ENCODE peak calls at places on chromosomes 12 and 14, in ten cellular contexts. H, Q, G, M, B, V, X, C, D and K are unnamed samples. For H3K4me1, the result is how much of the 10 kb centered on the place peaks cover.

GRCh38 chr14:51093371-51094281 is 1.3 kb downstream of the TRIM9 start:
- DNase-seq in M (peak), C (no peak), V (peak), B (peak), D (no peak), G (peak), H (peak), Q (no peak), X (peak), K (peak)

GRCh38 chr14:98580131-98580678 is 691.8 kb downstream of the BCL11B start:
- DNase-seq in X (peak), B (no peak), D (no peak), V (no peak), C (no peak), H (no peak), G (no peak), M (no peak), Q (no peak), K (no peak)

GRCh38 chr12:23066095-23066494 is 441.1 kb downstream of the ETNK1 start:
- DNase-seq in H (no peak), V (no peak), C (no peak), Q (no peak), G (no peak), D (no peak), X (no peak), B (no peak), M (no peak), K (no peak)

GRCh38 chr14:76765461-76765931 is 4.2 kb downstream of the VASH1 start:
- DNase-seq in X (no peak), H (peak), B (no peak), Q (no peak), C (no peak), V (peak), G (no peak), D (no peak), M (no peak), K (peak)

GRCh38 chr14:89571502-89571901 is 154.5 kb upstream of the FOXN3 start:
- DNase-seq in B (no peak), D (no peak), C (no peak), X (no peak), V (no peak), Q (no peak), M (no peak), G (no peak), H (no peak), K (no peak)

GRCh38 chr12:89151536-89151935 is 200.8 kb downstream of the DUSP6 start:
- DNase-seq in V (no peak), Q (no peak), H (no peak), B (no peak), M (no peak), D (no peak), C (no peak), X (peak), G (no peak), K (no peak)

GRCh38 chr12:106032141-106032925 is 106.4 kb downstream of the NUAK1 start:
- DNase-seq in D (no peak), H (no peak), V (no peak), B (no peak), C (no peak), G (no peak), M (no peak), Q (no peak), X (no peak), K (no peak)

GRCh38 chr14:96037891-96038557 is 1.1 kb upstream of the C14orf132 start:
- DNase-seq in G (peak), D (peak), M (peak), V (no peak), X (peak), Q (no peak), H (no peak), B (peak), C (no peak), K (no peak)

GRCh38 chr14:103696466-103697071 is 18.7 kb downstream of the XRCC3 start:
- DNase-seq in V (peak), D (no peak), B (peak), C (peak), H (no peak), G (peak), M (no peak), Q (no peak), X (no peak), K (no peak)

GRCh38 chr12:121792607-121793500 is 634 bp downstream of the RHOF start:
- DNase-seq in V (peak), M (peak), C (no peak), B (no peak), G (peak), D (peak), Q (peak), H (no peak), X (peak), K (no peak)

GRCh38 chr14:57871487-57872080 is 5.7 kb upstream of the SLC35F4 start:
- DNase-seq in Q (peak), X (peak), B (no peak), H (peak), C (peak), D (no peak), M (no peak), V (no peak), G (no peak), K (no peak)

GRCh38 chr14:102916347-102917055 is 6.0 kb upstream of the AMN start:
- DNase-seq in C (no peak), B (no peak), Q (no peak), M (no peak), V (no peak), D (no peak), H (no peak), G (no peak), X (no peak), K (no peak)

GRCh38 chr12:64171715-64172114 is 50.4 kb downstream of the KICS2 start:
- DNase-seq in Q (peak), B (no peak), D (no peak), M (no peak), C (peak), G (no peak), X (no peak), H (no peak), V (no peak), K (no peak)

GRCh38 chr12:95694148-95694547 is 96.4 kb downstream of the NTN4 start:
- DNase-seq in M (peak), C (no peak), V (no peak), D (peak), G (peak), Q (no peak), X (peak), H (no peak), B (no peak), K (no peak)

GRCh38 chr12:42804928-42805327 is 215.4 kb upstream of the PRICKLE1 start:
- DNase-seq in V (no peak), H (no peak), M (no peak), D (no peak), B (no peak), C (no peak), Q (no peak), X (peak), G (no peak), K (no peak)

GRCh38 chr12:1398673-1399072 is 195.7 kb downstream of the FBXL14 start:
- DNase-seq in M (no peak), X (peak), B (no peak), V (no peak), C (no peak), H (no peak), D (no peak), G (no peak), Q (no peak), K (no peak)

GRCh38 chr14:89408907-89409675 is 7.9 kb downstream of the FOXN3 start:
- DNase-seq in Q (no peak), G (no peak), B (peak), V (no peak), C (no peak), H (no peak), M (no peak), X (no peak), D (no peak), K (no peak)

GRCh38 chr12:54352891-54353874 is 11.1 kb downstream of the GPR84 start:
- DNase-seq in V (no peak), Q (no peak), M (peak), B (peak), C (no peak), D (no peak), G (no peak), X (peak), H (peak), K (no peak)

GRCh38 chr14:74686324-74686723 is 26.6 kb downstream of the AREL1 start:
- DNase-seq in D (no peak), G (no peak), X (no peak), V (no peak), B (no peak), C (no peak), H (no peak), Q (no peak), M (no peak), K (no peak)

GRCh38 chr12:1093166-1093751 is 102.2 kb downstream of the ERC1 start:
- DNase-seq in V (no peak), X (peak), G (no peak), C (peak), Q (peak), B (no peak), H (no peak), M (no peak), D (no peak), K (no peak)

GRCh38 chr14:95265106-95266094 is 54.3 kb downstream of the CLMN start:
- DNase-seq in B (no peak), G (peak), C (peak), V (no peak), X (no peak), D (peak), M (peak), Q (peak), H (no peak), K (peak)

GRCh38 chr12:97960225-97960624 is 497.6 kb downstream of the RMST start:
- DNase-seq in C (no peak), G (no peak), H (no peak), Q (no peak), X (peak), B (no peak), M (no peak), D (no peak), V (no peak), K (no peak)

GRCh38 chr12:88743946-88744685 is 163.8 kb upstream of the KITLG start:
- DNase-seq in V (no peak), C (no peak), H (no peak), D (no peak), B (no peak), Q (no peak), G (no peak), M (no peak), X (no peak), K (no peak)

GRCh38 chr14:88995437-88996198 is 171.2 kb downstream of the TTC8 start:
- DNase-seq in M (peak), C (no peak), H (no peak), Q (no peak), B (no peak), X (no peak), G (no peak), D (no peak), V (no peak), K (no peak)

GRCh38 chr12:26097046-26097878 is 27.6 kb downstream of the BHLHE41 start:
- DNase-seq in V (peak), X (peak), C (peak), Q (peak), H (peak), G (peak), D (peak), M (peak), B (peak), K (peak)

GRCh38 chr14:54814076-54814475 is 88.5 kb downstream of the GCH1 start:
- DNase-seq in G (no peak), C (no peak), M (no peak), D (no peak), Q (no peak), X (peak), H (peak), V (no peak), B (no peak), K (no peak)

GRCh38 chr12:132322206-132323132 is 6.9 kb downstream of the GALNT9 start:
- DNase-seq in G (no peak), X (no peak), B (peak), Q (no peak), C (peak), V (peak), D (no peak), M (no peak), H (no peak), K (no peak)

GRCh38 chr12:126858586-126858985 is 1408.4 kb upstream of the TMEM132C start:
- DNase-seq in Q (no peak), G (no peak), X (no peak), B (no peak), C (no peak), H (no peak), M (no peak), V (no peak), D (no peak), K (no peak)

GRCh38 chr12:131097247-131098177 is 143.8 kb downstream of the ADGRD1 start:
- DNase-seq in Q (no peak), X (no peak), C (no peak), B (peak), M (peak), H (no peak), D (no peak), G (no peak), V (peak), K (peak)

GRCh38 chr12:117240356-117240755 is 50.1 kb upstream of the FBXO21 start:
- DNase-seq in V (no peak), G (no peak), H (no peak), Q (no peak), D (no peak), C (no peak), M (no peak), X (no peak), B (no peak), K (no peak)

GRCh38 chr14:36222952-36223468 is 46.5 kb upstream of the PTCSC3 start:
- DNase-seq in H (no peak), V (no peak), B (no peak), G (no peak), D (no peak), Q (no peak), M (no peak), X (peak), C (no peak), K (no peak)

GRCh38 chr12:57891639-57892228 is 45.2 kb upstream of the CTDSP2 start:
- DNase-seq in B (no peak), D (no peak), X (no peak), H (no peak), G (no peak), V (no peak), Q (no peak), M (no peak), C (no peak), K (peak)

GRCh38 chr12:57892232-57892987 is 45.9 kb upstream of the CTDSP2 start:
- DNase-seq in Q (no peak), C (no peak), B (no peak), M (no peak), X (no peak), V (no peak), G (peak), D (no peak), H (no peak), K (no peak)

GRCh38 chr12:57894577-57895292 is 46.6 kb upstream of the ATP23 start:
- DNase-seq in D (no peak), B (no peak), M (no peak), C (no peak), V (no peak), X (no peak), H (no peak), Q (no peak), G (no peak), K (no peak)

GRCh38 chr12:57895337-57896138 is 45.8 kb upstream of the ATP23 start:
- DNase-seq in C (no peak), X (no peak), M (no peak), B (no peak), D (no peak), G (no peak), V (no peak), Q (no peak), H (no peak), K (no peak)

GRCh38 chr12:57893460-57894353 is 47.2 kb upstream of the CTDSP2 start:
- DNase-seq in X (peak), D (peak), Q (peak), C (peak), V (no peak), H (no peak), M (peak), B (peak), G (peak), K (peak)
- H3K4me1 ChIP-seq in X (under half), D (half or more), Q (half or more), C (under half), V (half or more), H (under half), M (half or more), B (half or more), G (half or more), K (half or more)

DNA sequence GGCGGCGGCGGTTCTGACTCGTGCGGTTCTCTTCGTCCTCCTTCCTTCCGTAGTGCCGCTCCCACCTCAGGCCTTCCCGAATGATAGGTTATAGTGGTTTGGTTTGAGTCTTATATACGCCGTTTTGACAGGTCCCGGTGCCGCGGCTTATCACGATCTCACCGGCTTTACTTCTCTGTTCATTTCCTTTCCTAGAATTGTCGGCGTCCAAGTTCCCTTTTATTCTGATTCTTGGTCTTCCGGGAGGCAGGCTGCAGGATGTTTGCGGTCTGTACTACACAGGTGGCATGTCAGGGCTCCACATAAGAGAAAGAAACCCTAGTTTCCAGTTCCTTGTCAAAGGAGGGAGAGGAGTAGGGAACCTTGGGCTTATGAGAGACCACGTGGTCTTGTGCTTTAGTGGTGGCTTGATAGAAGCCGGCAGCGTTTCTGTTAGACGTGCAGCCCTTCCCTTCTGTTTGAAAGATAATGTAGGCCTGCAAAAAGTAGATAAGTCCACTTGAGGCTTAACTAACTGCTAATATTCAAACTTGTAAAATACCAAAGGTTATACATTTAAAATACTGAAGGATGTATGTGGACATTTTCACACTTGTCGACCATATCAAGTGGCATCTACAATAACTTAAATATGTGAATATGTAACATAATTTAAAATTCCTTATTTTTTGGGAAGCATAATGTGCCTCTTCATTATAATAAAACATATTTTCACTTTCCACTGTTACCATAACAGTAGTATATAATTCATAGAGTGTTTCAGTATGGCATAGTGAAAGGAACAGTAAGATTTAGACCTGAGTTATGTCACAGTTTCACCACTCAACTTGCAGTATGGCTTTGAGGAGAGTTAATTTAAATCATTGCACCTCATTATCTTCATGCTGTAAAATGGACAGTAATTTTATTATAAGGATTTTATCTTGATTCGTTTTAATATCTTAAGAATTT is 804 bp downstream of the USP15 start:
- DNase-seq in C (peak), V (no peak), X (peak), D (peak), M (peak), Q (peak), B (no peak), G (peak), H (no peak), K (peak)
- TF ChIP-seq POLR2AphosphoS5 in C (no peak), V (no peak), X (no peak), D (no peak), M (peak), Q (no peak), B (peak), G (no peak), H (no peak), K (no peak)

GRCh38 chr12:103586791-103587370 is at the start of gene STAB2:
- DNase-seq in Q (no peak), M (no peak), H (no peak), V (peak), G (no peak), C (peak), X (no peak), D (no peak), B (no peak), K (no peak)
- TF ChIP-seq CTCF in Q (no peak), M (no peak), H (no peak), V (no peak), G (no peak), C (no peak), X (no peak), D (no peak), B (no peak), K (no peak)

GRCh38 chr12:59677857-59678256 is 82.0 kb downstream of the SLC16A7 start:
- DNase-seq in B (no peak), M (no peak), H (no peak), D (peak), G (no peak), V (peak), X (no peak), Q (no peak), C (no peak), K (no peak)
- H3K4me1 ChIP-seq in B (under half), M (under half), H (under half), D (under half), G (under half), V (under half), X (under half), Q (under half), C (under half), K (under half)